ENCODE peak calls at places on chromosome 20, in seven cellular contexts. A, I, R, T, W, D and F are unnamed samples.

GRCh38 chr20:15111654-15112053 is 774.2 kb upstream of the FLRT3 start:
- DNase-seq in D (no peak), A (no peak), W (no peak), T (no peak), I (no peak), R (no peak), F (no peak)

GRCh38 chr20:46118481-46119020 is 437 bp downstream of the CD40 start:
- DNase-seq in W (no peak), A (peak), D (no peak), T (no peak), I (no peak), R (peak), F (peak)

GRCh38 chr20:38147751-38148150 is 17.3 kb downstream of the TGM2 start:
- DNase-seq in T (no peak), W (no peak), I (no peak), A (no peak), D (no peak), R (no peak), F (no peak)

GRCh38 chr20:18101125-18101820 is 36.4 kb upstream of the KAT14 start:
- DNase-seq in W (no peak), D (no peak), R (no peak), A (no peak), I (no peak), T (no peak), F (no peak)

GRCh38 chr20:61126369-61127195 is 125.5 kb upstream of the CDH4 start:
- DNase-seq in W (no peak), A (no peak), T (no peak), R (no peak), I (no peak), D (no peak), F (no peak)

GRCh38 chr20:38290829-38291581 is 13.0 kb upstream of the BPI start:
- DNase-seq in D (peak), T (no peak), A (peak), R (peak), W (no peak), I (peak), F (peak)

GRCh38 chr20:50690979-50691584 is at the start of gene RIPOR3:
- DNase-seq in D (peak), I (no peak), T (no peak), R (no peak), W (no peak), A (no peak), F (no peak)

GRCh38 chr20:44166008-44166407 is 21.0 kb downstream of the JPH2 start:
- DNase-seq in T (no peak), R (peak), I (no peak), W (no peak), A (no peak), D (no peak), F (no peak)

GRCh38 chr20:31602779-31603441 is 2.2 kb upstream of the ID1 start:
- DNase-seq in W (no peak), A (no peak), D (no peak), R (no peak), T (peak), I (no peak), F (peak)

GRCh38 chr20:32796383-32797159 is 23.2 kb upstream of the MAPRE1 start:
- DNase-seq in W (no peak), D (no peak), A (no peak), T (no peak), I (no peak), R (no peak), F (no peak)

GRCh38 chr20:24027229-24027628 is 38.6 kb upstream of the GGTLC1 start:
- DNase-seq in I (no peak), A (no peak), T (no peak), W (peak), D (no peak), R (no peak), F (peak)

GRCh38 chr20:47733892-47734291 is 51.4 kb downstream of the SULF2 start:
- DNase-seq in T (no peak), I (no peak), W (no peak), R (no peak), A (no peak), D (no peak), F (no peak)

GRCh38 chr20:57009355-57009754 is 257.1 kb downstream of the BMP7 start:
- DNase-seq in I (no peak), T (no peak), W (no peak), D (no peak), A (no peak), R (no peak), F (no peak)

GRCh38 chr20:46108435-46108841 is 9.7 kb upstream of the CD40 start:
- DNase-seq in W (no peak), D (no peak), I (no peak), T (peak), A (no peak), R (no peak), F (no peak)

GRCh38 chr20:55583036-55583435 is 422.3 kb downstream of the CBLN4 start:
- DNase-seq in A (no peak), T (no peak), W (no peak), R (no peak), D (no peak), I (no peak), F (no peak)

GRCh38 chr20:53598140-53599038 is 4.8 kb upstream of the ZNF217 start:
- DNase-seq in T (peak), D (no peak), A (peak), W (no peak), R (no peak), I (no peak), F (peak)

GRCh38 chr20:57620274-57620990 is at the start of gene ZBP1:
- DNase-seq in R (no peak), T (peak), W (no peak), A (peak), D (no peak), I (no peak), F (peak)

GRCh38 chr20:20407891-20408805 is 40.2 kb downstream of the INSM1 start:
- DNase-seq in A (no peak), D (no peak), I (no peak), R (no peak), W (no peak), T (no peak), F (no peak)

GRCh38 chr20:44050327-44050726 is 135.7 kb downstream of the TOX2 start:
- DNase-seq in R (no peak), D (no peak), W (no peak), T (no peak), I (no peak), A (no peak), F (no peak)

GRCh38 chr20:9756660-9757059 is 82.2 kb downstream of the PAK5 start:
- DNase-seq in A (no peak), T (no peak), W (no peak), D (no peak), R (no peak), I (no peak), F (no peak)

GRCh38 chr20:48026981-48027592 is 241.8 kb upstream of the SULF2 start:
- DNase-seq in T (no peak), A (no peak), I (no peak), W (no peak), R (no peak), D (no peak), F (no peak)

GRCh38 chr20:8389381-8390368 is 257.6 kb downstream of the PLCB1 start:
- DNase-seq in D (no peak), W (no peak), R (peak), I (no peak), A (no peak), T (peak), F (no peak)

GRCh38 chr20:46752639-46753235 is 43.3 kb downstream of the SLC2A10 start:
- DNase-seq in I (no peak), T (peak), A (no peak), D (peak), R (peak), W (no peak), F (peak)

GRCh38 chr20:50019466-50020256 is 36.9 kb downstream of the SNAI1 start:
- DNase-seq in D (no peak), R (peak), A (no peak), I (no peak), T (no peak), W (peak), F (no peak)

GRCh38 chr20:61517419-61517818 is 265.4 kb downstream of the CDH4 start:
- DNase-seq in I (no peak), T (no peak), A (no peak), D (no peak), R (no peak), W (no peak), F (no peak)

GRCh38 chr20:8678098-8678776 is 390.6 kb upstream of the PLCB4 start:
- DNase-seq in R (no peak), T (no peak), D (no peak), A (no peak), I (no peak), W (no peak), F (no peak)

GRCh38 chr20:59765599-59766177 is 161.3 kb downstream of the PHACTR3 start:
- DNase-seq in T (no peak), R (peak), D (peak), I (no peak), W (no peak), A (no peak), F (no peak)

GRCh38 chr20:5770240-5770986 is 20.2 kb downstream of the SHLD1 start:
- DNase-seq in I (no peak), A (no peak), T (no peak), D (no peak), R (no peak), W (no peak), F (no peak)

GRCh38 chr20:40414843-40415615 is 274.0 kb downstream of the MAFB start:
- DNase-seq in I (no peak), D (no peak), T (no peak), R (peak), A (no peak), W (no peak), F (no peak)

GRCh38 chr20:53926428-53927028 is 143.9 kb downstream of the BCAS1 start:
- DNase-seq in D (no peak), A (no peak), I (peak), R (peak), T (peak), W (no peak), F (peak)

GRCh38 chr20:1872456-1873183 is 22.6 kb upstream of the SIRPA start:
- DNase-seq in D (no peak), T (no peak), R (no peak), A (no peak), W (no peak), I (no peak), F (no peak)

GRCh38 chr20:1178623-1179022 is 6.2 kb downstream of the TMEM74B start:
- DNase-seq in D (no peak), W (no peak), A (no peak), T (no peak), I (no peak), R (no peak), F (no peak)

GRCh38 chr20:47220161-47220582 is 136.3 kb downstream of the ZMYND8 start:
- DNase-seq in I (no peak), A (no peak), R (peak), T (peak), D (peak), W (no peak), F (no peak)

GRCh38 chr20:21498646-21499045 is 15.2 kb downstream of the NKX2-2 start:
- DNase-seq in R (no peak), W (no peak), I (no peak), A (no peak), T (no peak), D (no peak), F (peak)
- TF ChIP-seq CTCF in R (no peak), W (no peak), I (no peak), A (no peak), T (no peak), D (no peak), F (no peak)

GRCh38 chr20:36481380-36482043 is 59.8 kb upstream of the MYL9 start:
- DNase-seq in W (no peak), A (no peak), R (no peak), T (no peak), D (no peak), I (no peak), F (no peak)
- TF ChIP-seq CTCF in W (no peak), A (no peak), R (no peak), T (no peak), D (peak), I (peak), F (no peak)

DNA sequence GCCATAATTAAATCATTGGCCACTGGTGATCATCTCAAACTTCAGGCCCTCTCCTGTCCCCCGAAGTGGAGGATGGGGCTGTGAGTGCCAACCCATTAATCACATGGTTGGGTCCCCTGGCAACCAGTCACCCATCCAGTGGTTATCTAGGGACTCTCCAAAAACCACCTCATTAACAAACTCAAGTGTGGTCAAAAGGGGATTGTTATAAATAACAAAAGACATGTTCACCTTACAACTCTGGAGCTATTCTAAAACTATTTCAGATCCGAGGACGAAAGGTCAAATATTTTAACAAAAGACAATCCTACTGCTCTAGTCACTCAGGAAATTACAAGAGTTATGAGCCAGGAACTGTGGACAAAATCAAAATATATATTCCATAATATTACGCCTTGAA is 95.5 kb upstream of the PRND start:
- DNase-seq in A (no peak), R (no peak), T (no peak), I (no peak), D (no peak), W (no peak), F (no peak)
- TF ChIP-seq CTCF in A (no peak), R (no peak), T (no peak), I (no peak), D (no peak), W (no peak), F (no peak)

GRCh38 chr20:62570897-62571666 is 71.2 kb upstream of the SLCO4A1 start:
- DNase-seq in W (no peak), R (no peak), T (no peak), I (no peak), A (no peak), D (no peak), F (no peak)

GRCh38 chr20:62572980-62573379 is 69.3 kb upstream of the SLCO4A1 start:
- DNase-seq in R (no peak), I (no peak), D (no peak), A (no peak), W (no peak), T (no peak), F (no peak)

GRCh38 chr20:62569615-62570014 is 72.7 kb upstream of the SLCO4A1 start:
- DNase-seq in I (no peak), R (no peak), W (no peak), A (no peak), D (no peak), T (no peak), F (no peak)

GRCh38 chr20:62570403-62570802 is 71.9 kb upstream of the SLCO4A1 start:
- DNase-seq in I (no peak), W (no peak), D (no peak), T (no peak), A (no peak), R (no peak), F (no peak)

GRCh38 chr20:62571667-62572344 is 70.5 kb upstream of the SLCO4A1 start:
- DNase-seq in W (no peak), A (no peak), R (peak), T (no peak), I (no peak), D (no peak), F (no peak)
- TF ChIP-seq CTCF in W (no peak), A (no peak), R (no peak), T (peak), I (no peak), D (peak), F (no peak)

DNA sequence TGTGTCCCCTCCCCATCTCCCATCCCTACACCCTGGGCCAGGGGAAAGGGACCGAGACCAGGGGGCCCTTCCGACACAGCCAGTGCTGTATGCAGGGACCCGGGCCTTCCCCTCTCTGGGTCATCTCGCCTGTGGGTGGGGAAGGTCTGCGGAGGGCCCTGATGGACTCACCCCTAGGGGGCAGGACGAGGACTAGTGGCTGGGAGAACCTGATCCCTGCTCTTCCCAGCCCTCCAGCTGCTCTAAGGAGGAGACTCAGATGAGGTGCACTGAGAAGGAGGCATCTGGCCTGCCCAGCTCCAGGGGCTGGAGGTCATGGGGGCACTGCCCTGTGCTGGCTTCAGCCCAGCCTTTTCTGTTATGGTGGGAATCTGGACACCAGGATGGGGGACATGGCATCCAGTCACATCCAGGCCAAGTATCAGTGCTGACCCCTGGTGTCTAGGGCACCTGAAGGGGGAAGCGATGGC is 735 bp downstream of the MYL9 start:
- DNase-seq in A (peak), R (no peak), D (peak), I (no peak), W (no peak), T (no peak), F (no peak)
- TF ChIP-seq CTCF in A (peak), R (no peak), D (peak), I (peak), W (no peak), T (peak), F (peak)

DNA sequence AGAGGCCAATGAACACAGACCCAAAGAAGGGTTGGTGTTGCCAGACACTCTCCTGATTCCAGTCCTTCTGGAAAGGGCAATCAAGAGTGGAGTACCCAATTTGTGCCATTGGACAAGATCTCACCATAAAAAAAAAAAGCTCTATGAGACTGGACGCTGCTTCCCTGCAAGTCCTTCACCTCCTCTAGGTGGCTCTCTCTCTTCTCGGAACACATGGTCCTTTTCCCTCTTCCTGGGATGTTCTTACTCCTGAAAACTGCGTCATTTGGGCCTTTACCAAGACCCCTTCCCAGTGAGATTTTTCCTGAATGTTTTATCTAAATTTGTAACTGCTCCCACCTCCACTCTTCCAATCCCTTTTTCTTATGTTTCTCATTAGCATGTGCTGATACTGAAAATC is 280.8 kb downstream of the FOXA2 start:
- DNase-seq in A (no peak), T (no peak), R (no peak), D (no peak), W (no peak), I (no peak), F (no peak)
- TF ChIP-seq CTCF in A (no peak), T (peak), R (peak), D (peak), W (no peak), I (no peak), F (no peak)

DNA sequence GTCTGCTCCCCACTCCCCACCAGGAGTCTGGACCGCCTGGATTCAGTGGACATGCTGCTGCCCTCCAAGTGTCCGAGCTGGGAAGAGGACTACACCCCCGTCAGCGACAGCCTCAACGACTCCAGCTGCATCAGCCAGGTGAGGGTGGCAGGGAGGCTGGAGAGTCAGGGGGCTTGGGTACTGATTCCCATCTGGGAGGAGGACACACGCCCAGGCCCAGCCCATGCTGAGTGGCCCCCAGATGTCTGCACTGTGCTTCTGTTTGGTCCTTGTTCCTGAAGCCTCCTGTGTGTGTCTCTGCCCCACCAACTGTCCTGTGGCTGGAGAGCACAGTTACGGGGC is 101.6 kb upstream of the MYL9 start:
- DNase-seq in R (no peak), T (no peak), A (no peak), I (no peak), W (no peak), D (no peak), F (no peak)
- TF ChIP-seq CTCF in R (peak), T (no peak), A (no peak), I (no peak), W (peak), D (peak), F (peak)

GRCh38 chr20:13703265-13703664 is 64.5 kb upstream of the TASP1 start:
- DNase-seq in R (no peak), W (no peak), D (no peak), T (no peak), A (no peak), I (no peak), F (no peak)
- TF ChIP-seq CTCF in R (no peak), W (no peak), D (no peak), T (no peak), A (no peak), I (no peak), F (no peak)

GRCh38 chr20:10807013-10807412 is 133.2 kb upstream of the JAG1 start:
- DNase-seq in T (no peak), R (no peak), A (no peak), D (no peak), W (no peak), I (no peak), F (no peak)

GRCh38 chr20:10812738-10813327 is 139.0 kb upstream of the JAG1 start:
- DNase-seq in D (no peak), W (no peak), R (no peak), A (no peak), T (no peak), I (no peak), F (no peak)
- TF ChIP-seq CTCF in D (no peak), W (no peak), R (no peak), A (no peak), T (no peak), I (no peak), F (no peak)